ENCODE peak calls at places on chromosomes 3 and 15, in seven cellular contexts. One of them, this sample, is unnamed. For H3K4me1, the result is how much of the 10 kb centered on the place peaks cover.

GRCh38 chr15:77737238-77738037 is 104.7 kb upstream of the LINGO1 start:
- DNase-seq in suprapubic skin: no peak
- DNase-seq in hepatocyte: no peak
- DNase-seq in IMR-90: no peak
- DNase-seq in Panc1: no peak
- DNase-seq in naive thymus-derived CD4-positive, alpha-beta T cell: no peak
- DNase-seq in neural progenitor cell: no peak
- DNase-seq in this sample: no peak

GRCh38 chr15:101225658-101226057 is 26.2 kb downstream of the CHSY1 start:
- DNase-seq in Panc1: no peak
- DNase-seq in naive thymus-derived CD4-positive, alpha-beta T cell: no peak
- DNase-seq in IMR-90: peak
- DNase-seq in neural progenitor cell: no peak
- DNase-seq in hepatocyte: no peak
- DNase-seq in suprapubic skin: no peak
- DNase-seq in this sample: no peak

GRCh38 chr3:169674090-169674489 is 10.6 kb upstream of the MECOM start:
- DNase-seq in suprapubic skin: no peak
- DNase-seq in hepatocyte: no peak
- DNase-seq in neural progenitor cell: no peak
- DNase-seq in Panc1: no peak
- DNase-seq in naive thymus-derived CD4-positive, alpha-beta T cell: no peak
- DNase-seq in IMR-90: no peak
- DNase-seq in this sample: no peak

GRCh38 chr15:96421211-96421610 is 90.7 kb downstream of the NR2F2 start:
- DNase-seq in suprapubic skin: no peak
- DNase-seq in hepatocyte: no peak
- DNase-seq in naive thymus-derived CD4-positive, alpha-beta T cell: no peak
- DNase-seq in IMR-90: peak
- DNase-seq in neural progenitor cell: peak
- DNase-seq in Panc1: no peak
- DNase-seq in this sample: no peak

GRCh38 chr3:115227046-115227445 is 80.0 kb upstream of the ZBTB20 start:
- DNase-seq in Panc1: no peak
- DNase-seq in suprapubic skin: no peak
- DNase-seq in hepatocyte: no peak
- DNase-seq in naive thymus-derived CD4-positive, alpha-beta T cell: no peak
- DNase-seq in IMR-90: no peak
- DNase-seq in neural progenitor cell: no peak
- DNase-seq in this sample: no peak

GRCh38 chr3:94167796-94168195 is 104.9 kb downstream of the NSUN3 start:
- DNase-seq in naive thymus-derived CD4-positive, alpha-beta T cell: no peak
- DNase-seq in hepatocyte: no peak
- DNase-seq in IMR-90: no peak
- DNase-seq in neural progenitor cell: no peak
- DNase-seq in Panc1: no peak
- DNase-seq in suprapubic skin: no peak
- DNase-seq in this sample: no peak

GRCh38 chr3:188697127-188697526 is 474.6 kb upstream of the TPRG1 start:
- DNase-seq in IMR-90: no peak
- DNase-seq in naive thymus-derived CD4-positive, alpha-beta T cell: no peak
- DNase-seq in suprapubic skin: no peak
- DNase-seq in neural progenitor cell: peak
- DNase-seq in hepatocyte: no peak
- DNase-seq in Panc1: no peak
- DNase-seq in this sample: no peak

GRCh38 chr3:196399485-196399945 is 32.7 kb downstream of the UBXN7 start:
- DNase-seq in IMR-90: peak
- DNase-seq in neural progenitor cell: no peak
- DNase-seq in suprapubic skin: no peak
- DNase-seq in naive thymus-derived CD4-positive, alpha-beta T cell: no peak
- DNase-seq in Panc1: no peak
- DNase-seq in hepatocyte: no peak
- DNase-seq in this sample: no peak

GRCh38 chr3:31288641-31289100 is 244.1 kb upstream of the STT3B start:
- DNase-seq in Panc1: no peak
- DNase-seq in IMR-90: peak
- DNase-seq in hepatocyte: peak
- DNase-seq in neural progenitor cell: peak
- DNase-seq in naive thymus-derived CD4-positive, alpha-beta T cell: no peak
- DNase-seq in suprapubic skin: no peak
- DNase-seq in this sample: peak

GRCh38 chr15:35215095-35215494 is 130.0 kb upstream of the NANOGP8 start:
- DNase-seq in naive thymus-derived CD4-positive, alpha-beta T cell: no peak
- DNase-seq in neural progenitor cell: no peak
- DNase-seq in suprapubic skin: no peak
- DNase-seq in IMR-90: no peak
- DNase-seq in Panc1: no peak
- DNase-seq in hepatocyte: no peak
- DNase-seq in this sample: no peak

GRCh38 chr3:514206-514605 is 317.6 kb downstream of the CHL1 start:
- DNase-seq in hepatocyte: no peak
- DNase-seq in suprapubic skin: no peak
- DNase-seq in naive thymus-derived CD4-positive, alpha-beta T cell: no peak
- DNase-seq in neural progenitor cell: no peak
- DNase-seq in IMR-90: no peak
- DNase-seq in Panc1: no peak
- DNase-seq in this sample: no peak

GRCh38 chr15:85329561-85330421 is 50.6 kb upstream of the AKAP13 start:
- DNase-seq in suprapubic skin: no peak
- DNase-seq in naive thymus-derived CD4-positive, alpha-beta T cell: peak
- DNase-seq in IMR-90: peak
- DNase-seq in neural progenitor cell: no peak
- DNase-seq in Panc1: peak
- DNase-seq in hepatocyte: peak
- DNase-seq in this sample: no peak

GRCh38 chr15:39814487-39814886 is 31.8 kb upstream of the FSIP1 start:
- DNase-seq in hepatocyte: no peak
- DNase-seq in naive thymus-derived CD4-positive, alpha-beta T cell: no peak
- DNase-seq in Panc1: no peak
- DNase-seq in IMR-90: no peak
- DNase-seq in suprapubic skin: no peak
- DNase-seq in neural progenitor cell: no peak
- DNase-seq in this sample: no peak

GRCh38 chr3:186909078-186909853 is 21.1 kb upstream of the ST6GAL1 start:
- DNase-seq in Panc1: no peak
- DNase-seq in neural progenitor cell: no peak
- DNase-seq in IMR-90: no peak
- DNase-seq in suprapubic skin: no peak
- DNase-seq in naive thymus-derived CD4-positive, alpha-beta T cell: peak
- DNase-seq in hepatocyte: no peak
- DNase-seq in this sample: no peak

GRCh38 chr3:106025151-106025722 is 156.4 kb upstream of the CBLB start:
- DNase-seq in Panc1: no peak
- DNase-seq in suprapubic skin: no peak
- DNase-seq in naive thymus-derived CD4-positive, alpha-beta T cell: no peak
- DNase-seq in IMR-90: peak
- DNase-seq in hepatocyte: no peak
- DNase-seq in neural progenitor cell: no peak
- DNase-seq in this sample: no peak

GRCh38 chr15:67781907-67782559 is 43.3 kb upstream of the SKOR1 start:
- DNase-seq in IMR-90: no peak
- DNase-seq in naive thymus-derived CD4-positive, alpha-beta T cell: no peak
- DNase-seq in suprapubic skin: no peak
- DNase-seq in neural progenitor cell: peak
- DNase-seq in Panc1: no peak
- DNase-seq in hepatocyte: no peak
- DNase-seq in this sample: no peak

GRCh38 chr3:185677146-185677829 is 91.2 kb downstream of the SENP2 start:
- DNase-seq in Panc1: peak
- DNase-seq in IMR-90: peak
- DNase-seq in hepatocyte: peak
- DNase-seq in neural progenitor cell: peak
- DNase-seq in suprapubic skin: no peak
- DNase-seq in naive thymus-derived CD4-positive, alpha-beta T cell: no peak
- DNase-seq in this sample: no peak

GRCh38 chr3:113557374-113557773 is 25.0 kb downstream of the SIDT1 start:
- DNase-seq in IMR-90: peak
- DNase-seq in naive thymus-derived CD4-positive, alpha-beta T cell: no peak
- DNase-seq in Panc1: no peak
- DNase-seq in neural progenitor cell: no peak
- DNase-seq in suprapubic skin: no peak
- DNase-seq in hepatocyte: peak
- DNase-seq in this sample: no peak

GRCh38 chr3:36298188-36298587 is 82.1 kb upstream of the STAC start:
- DNase-seq in suprapubic skin: no peak
- DNase-seq in neural progenitor cell: peak
- DNase-seq in naive thymus-derived CD4-positive, alpha-beta T cell: no peak
- DNase-seq in hepatocyte: no peak
- DNase-seq in Panc1: no peak
- DNase-seq in IMR-90: no peak
- DNase-seq in this sample: no peak

GRCh38 chr15:95105229-95105628 is 873.9 kb downstream of the MCTP2 start:
- DNase-seq in IMR-90: peak
- DNase-seq in neural progenitor cell: no peak
- DNase-seq in naive thymus-derived CD4-positive, alpha-beta T cell: no peak
- DNase-seq in hepatocyte: no peak
- DNase-seq in suprapubic skin: no peak
- DNase-seq in Panc1: no peak
- DNase-seq in this sample: no peak

GRCh38 chr3:39781632-39782031 is 27.8 kb upstream of the MYRIP start:
- DNase-seq in suprapubic skin: no peak
- DNase-seq in naive thymus-derived CD4-positive, alpha-beta T cell: no peak
- DNase-seq in Panc1: no peak
- DNase-seq in hepatocyte: no peak
- DNase-seq in neural progenitor cell: no peak
- DNase-seq in IMR-90: no peak
- DNase-seq in this sample: no peak

GRCh38 chr15:40006646-40007045 is 32.3 kb downstream of the SRP14 start:
- DNase-seq in Panc1: no peak
- DNase-seq in IMR-90: peak
- DNase-seq in naive thymus-derived CD4-positive, alpha-beta T cell: no peak
- DNase-seq in hepatocyte: no peak
- DNase-seq in neural progenitor cell: no peak
- DNase-seq in suprapubic skin: no peak
- DNase-seq in this sample: no peak

GRCh38 chr3:188021041-188021440 is 132.9 kb upstream of the LPP start:
- DNase-seq in Panc1: no peak
- DNase-seq in suprapubic skin: no peak
- DNase-seq in naive thymus-derived CD4-positive, alpha-beta T cell: no peak
- DNase-seq in IMR-90: peak
- DNase-seq in hepatocyte: no peak
- DNase-seq in neural progenitor cell: no peak
- DNase-seq in this sample: no peak

DNA sequence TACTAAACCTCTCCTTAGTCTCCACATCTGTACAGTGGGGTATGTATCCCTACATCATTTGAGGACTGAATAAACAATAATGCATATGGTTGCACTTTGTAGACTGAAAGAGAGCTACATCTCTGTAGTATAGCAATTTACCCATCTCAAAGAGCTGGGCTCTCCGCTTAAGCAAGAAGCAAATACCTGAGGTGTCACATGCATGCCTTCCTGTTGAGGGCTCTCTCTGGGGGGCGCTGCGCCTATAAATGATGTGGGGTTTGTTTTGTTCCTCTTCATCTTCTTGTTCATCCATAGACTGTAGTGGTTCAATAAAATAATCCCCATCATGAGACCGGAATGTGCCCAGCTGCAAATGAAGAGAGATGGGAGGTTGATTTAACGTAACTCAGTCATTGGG is 6.8 kb downstream of the ADAMTS9 start:
- DNase-seq in naive thymus-derived CD4-positive, alpha-beta T cell: no peak
- DNase-seq in suprapubic skin: no peak
- DNase-seq in Panc1: no peak
- DNase-seq in IMR-90: no peak
- DNase-seq in neural progenitor cell: no peak
- DNase-seq in hepatocyte: no peak
- DNase-seq in this sample: no peak
- H3K4me1 ChIP-seq in naive thymus-derived CD4-positive, alpha-beta T cell: under half
- H3K4me1 ChIP-seq in suprapubic skin: under half
- H3K4me1 ChIP-seq in Panc1: under half
- H3K4me1 ChIP-seq in IMR-90: under half
- H3K4me1 ChIP-seq in neural progenitor cell: under half
- H3K4me1 ChIP-seq in hepatocyte: under half
- H3K4me1 ChIP-seq in this sample: under half

GRCh38 chr3:49349617-49350114 is 8.5 kb downstream of the GPX1 start:
- DNase-seq in suprapubic skin: no peak
- DNase-seq in neural progenitor cell: no peak
- DNase-seq in hepatocyte: peak
- DNase-seq in naive thymus-derived CD4-positive, alpha-beta T cell: no peak
- DNase-seq in IMR-90: no peak
- DNase-seq in Panc1: no peak
- DNase-seq in this sample: no peak
- H3K27ac ChIP-seq in suprapubic skin: no peak
- H3K27ac ChIP-seq in neural progenitor cell: no peak
- H3K27ac ChIP-seq in hepatocyte: peak
- H3K27ac ChIP-seq in naive thymus-derived CD4-positive, alpha-beta T cell: no peak
- H3K27ac ChIP-seq in IMR-90: no peak
- H3K27ac ChIP-seq in Panc1: no peak
- H3K27ac ChIP-seq in this sample: no peak

GRCh38 chr3:195149292-195149691 is 121.7 kb downstream of the XXYLT1 start:
- DNase-seq in hepatocyte: no peak
- DNase-seq in neural progenitor cell: no peak
- DNase-seq in suprapubic skin: no peak
- DNase-seq in IMR-90: no peak
- DNase-seq in Panc1: no peak
- DNase-seq in naive thymus-derived CD4-positive, alpha-beta T cell: no peak
- DNase-seq in this sample: no peak
- H3K4me1 ChIP-seq in hepatocyte: under half
- H3K4me1 ChIP-seq in neural progenitor cell: under half
- H3K4me1 ChIP-seq in suprapubic skin: half or more
- H3K4me1 ChIP-seq in IMR-90: under half
- H3K4me1 ChIP-seq in Panc1: half or more
- H3K4me1 ChIP-seq in naive thymus-derived CD4-positive, alpha-beta T cell: under half
- H3K4me1 ChIP-seq in this sample: under half

GRCh38 chr3:180403156-180403555 is 198.8 kb upstream of the TTC14 start:
- DNase-seq in suprapubic skin: no peak
- DNase-seq in IMR-90: no peak
- DNase-seq in Panc1: no peak
- DNase-seq in hepatocyte: no peak
- DNase-seq in neural progenitor cell: no peak
- DNase-seq in naive thymus-derived CD4-positive, alpha-beta T cell: no peak
- DNase-seq in this sample: no peak

GRCh38 chr3:180409883-180410282 is 192.1 kb upstream of the TTC14 start:
- DNase-seq in suprapubic skin: no peak
- DNase-seq in IMR-90: no peak
- DNase-seq in hepatocyte: no peak
- DNase-seq in naive thymus-derived CD4-positive, alpha-beta T cell: no peak
- DNase-seq in neural progenitor cell: no peak
- DNase-seq in Panc1: no peak
- DNase-seq in this sample: no peak

GRCh38 chr3:180414157-180414556 is 187.8 kb upstream of the TTC14 start:
- DNase-seq in naive thymus-derived CD4-positive, alpha-beta T cell: no peak
- DNase-seq in IMR-90: no peak
- DNase-seq in hepatocyte: no peak
- DNase-seq in Panc1: no peak
- DNase-seq in neural progenitor cell: no peak
- DNase-seq in suprapubic skin: no peak
- DNase-seq in this sample: no peak

GRCh38 chr3:180409170-180409569 is 192.8 kb upstream of the TTC14 start:
- DNase-seq in hepatocyte: no peak
- DNase-seq in Panc1: no peak
- DNase-seq in IMR-90: no peak
- DNase-seq in neural progenitor cell: no peak
- DNase-seq in suprapubic skin: no peak
- DNase-seq in naive thymus-derived CD4-positive, alpha-beta T cell: no peak
- DNase-seq in this sample: no peak

DNA sequence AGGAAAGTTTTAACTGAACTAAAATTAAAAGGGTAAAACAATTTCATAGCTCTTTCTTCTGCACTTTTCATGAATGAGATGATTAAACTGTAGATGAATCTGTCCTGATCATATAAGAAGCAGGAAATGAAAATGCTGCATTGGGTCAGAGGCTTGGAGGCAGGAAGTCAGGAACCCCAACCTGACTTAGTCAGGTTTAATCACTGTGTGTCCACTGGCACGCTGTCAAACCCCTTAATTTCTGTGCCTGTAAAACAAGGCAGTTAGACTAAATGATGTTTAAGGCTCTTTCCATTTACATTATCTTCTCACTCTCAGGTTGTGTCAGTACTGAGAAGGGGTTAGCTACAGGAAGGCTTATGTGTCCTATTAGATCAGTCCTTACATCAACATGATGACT is 193.3 kb upstream of the TTC14 start:
- DNase-seq in hepatocyte: no peak
- DNase-seq in suprapubic skin: no peak
- DNase-seq in neural progenitor cell: no peak
- DNase-seq in Panc1: peak
- DNase-seq in IMR-90: peak
- DNase-seq in naive thymus-derived CD4-positive, alpha-beta T cell: no peak
- DNase-seq in this sample: peak
- H3K27ac ChIP-seq in hepatocyte: no peak
- H3K27ac ChIP-seq in suprapubic skin: no peak
- H3K27ac ChIP-seq in neural progenitor cell: no peak
- H3K27ac ChIP-seq in Panc1: no peak
- H3K27ac ChIP-seq in IMR-90: no peak
- H3K27ac ChIP-seq in naive thymus-derived CD4-positive, alpha-beta T cell: no peak
- H3K27ac ChIP-seq in this sample: peak

This sample was measured in RWPE2.